ENCODE peak calls at places on chromosomes 6 and 20, in four cellular contexts. D, O, S and T are unnamed samples.

GRCh38 chr20:38433304-38433972 is 1.7 kb downstream of the SNHG17 start:
- DNase-seq in S (no peak), O (no peak), D (no peak), T (no peak)

GRCh38 chr6:117200067-117200466 is 65.3 kb upstream of the VGLL2 start:
- DNase-seq in S (no peak), O (no peak), D (no peak), T (peak)

GRCh38 chr20:57395111-57395959 is 4.1 kb downstream of the RBM38 start:
- DNase-seq in O (peak), S (no peak), D (peak), T (peak)

GRCh38 chr20:38145094-38146075 is 19.7 kb downstream of the TGM2 start:
- DNase-seq in O (no peak), S (no peak), D (peak), T (no peak)

GRCh38 chr6:12967686-12968085 is 251.1 kb downstream of the PHACTR1 start:
- DNase-seq in O (no peak), D (no peak), S (no peak), T (no peak)

GRCh38 chr6:52162940-52163908 is 23.0 kb upstream of the IL17A start:
- DNase-seq in O (no peak), D (peak), S (no peak), T (no peak)

GRCh38 chr6:73746776-73747175 is 50.8 kb downstream of the CD109 start:
- DNase-seq in S (no peak), D (peak), O (no peak), T (no peak)

GRCh38 chr6:147238164-147238563 is 33.9 kb downstream of the STXBP5 start:
- DNase-seq in D (no peak), S (no peak), O (no peak), T (no peak)

GRCh38 chr20:24778585-24779031 is 170.5 kb upstream of the CST7 start:
- DNase-seq in S (no peak), D (no peak), O (no peak), T (no peak)

GRCh38 chr20:44153636-44154043 is 33.3 kb downstream of the JPH2 start:
- DNase-seq in O (peak), S (peak), D (no peak), T (peak)

GRCh38 chr6:107495196-107495643 is 5.3 kb downstream of the SOBP start:
- DNase-seq in S (no peak), O (no peak), D (peak), T (no peak)

GRCh38 chr6:88174906-88175305 is 8.8 kb upstream of the CNR1 start:
- DNase-seq in O (no peak), S (no peak), D (no peak), T (no peak)

GRCh38 chr6:31664790-31665500 is at the start of gene GPANK1:
- DNase-seq in O (peak), D (peak), S (peak), T (peak)

GRCh38 chr20:63551068-63551467 is 2.9 kb upstream of the FNDC11 start:
- DNase-seq in S (no peak), D (no peak), O (no peak), T (no peak)

GRCh38 chr6:162123797-162124196 is 603.8 kb downstream of the PRKN start:
- DNase-seq in D (peak), O (no peak), S (no peak), T (no peak)

GRCh38 chr6:117600008-117600743 is 2.1 kb downstream of the GOPC start:
- DNase-seq in O (no peak), S (no peak), D (peak), T (no peak)

GRCh38 chr6:155273438-155273837 is 9.6 kb downstream of the CLDN20 start:
- DNase-seq in O (no peak), D (peak), S (no peak), T (no peak)

GRCh38 chr6:77565370-77565769 is 87.5 kb upstream of the MEI4 start:
- DNase-seq in O (no peak), D (no peak), S (no peak), T (no peak)

GRCh38 chr20:58407201-58407873 is 18.3 kb downstream of the VAPB start:
- DNase-seq in D (peak), O (no peak), S (no peak), T (no peak)

GRCh38 chr20:44422083-44422482 is 53.6 kb upstream of the TTPAL start:
- DNase-seq in S (no peak), D (peak), O (no peak), T (no peak)

GRCh38 chr6:81981812-81982211 is 229.3 kb upstream of the TENT5A start:
- DNase-seq in O (no peak), D (peak), S (no peak), T (no peak)

GRCh38 chr20:40991181-40991889 is 37.3 kb upstream of the TOP1 start:
- DNase-seq in O (no peak), S (peak), D (no peak), T (no peak)

GRCh38 chr6:19037607-19038006 is 650.5 kb downstream of the RNF144B start:
- DNase-seq in O (no peak), D (no peak), S (no peak), T (no peak)

GRCh38 chr6:19039287-19039686 is 652.1 kb downstream of the RNF144B start:
- DNase-seq in S (no peak), O (no peak), D (no peak), T (no peak)

GRCh38 chr6:19042452-19042851 is 655.3 kb downstream of the RNF144B start:
- DNase-seq in O (no peak), S (no peak), D (no peak), T (no peak)
- H3K27ac ChIP-seq in O (no peak), S (no peak), D (no peak), T (no peak)

DNA sequence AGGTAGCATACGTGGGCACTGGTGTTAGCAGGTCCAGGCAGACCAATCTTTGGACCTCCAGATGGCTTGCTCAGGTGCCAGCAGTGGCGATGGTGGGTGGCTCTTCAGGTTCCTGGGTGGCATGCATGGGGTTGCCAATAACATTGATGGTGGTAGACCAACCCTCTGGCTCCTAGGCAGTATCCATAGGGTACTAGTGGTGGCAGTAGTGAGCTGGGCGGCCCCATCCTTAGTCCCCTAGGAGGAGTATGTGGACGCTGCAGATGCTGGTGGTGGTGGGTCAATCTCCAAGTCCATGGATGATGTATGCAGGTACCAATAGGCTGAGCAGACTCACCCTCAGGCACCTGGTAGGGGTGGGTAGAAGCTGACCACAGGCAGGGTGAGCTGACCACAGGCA is 70.6 kb downstream of the ZC2HC1B start:
- DNase-seq in O (no peak), S (no peak), D (no peak), T (no peak)
- H3K27ac ChIP-seq in O (no peak), S (no peak), D (no peak), T (no peak)

GRCh38 chr20:53260168-53260567 is 288.0 kb downstream of the TSHZ2 start:
- DNase-seq in D (no peak), S (no peak), O (no peak), T (no peak)
- H3K27ac ChIP-seq in D (no peak), S (no peak), O (no peak), T (no peak)

GRCh38 chr6:157768304-157768703 is 54.7 kb upstream of the SNX9 start:
- DNase-seq in D (no peak), S (no peak), O (no peak), T (no peak)
- H3K27ac ChIP-seq in D (no peak), S (no peak), O (peak), T (no peak)

GRCh38 chr6:29975561-29975907 is 33.2 kb downstream of the HLA-A start:
- DNase-seq in O (no peak), D (no peak), S (no peak), T (no peak)

GRCh38 chr6:29977425-29977727 is 35.0 kb downstream of the HLA-A start:
- DNase-seq in S (no peak), O (no peak), D (no peak), T (no peak)

GRCh38 chr6:29974901-29975560 is 32.7 kb downstream of the HLA-A start:
- DNase-seq in O (no peak), S (no peak), D (no peak), T (no peak)

GRCh38 chr6:29976253-29976587 is 33.9 kb downstream of the HLA-A start:
- DNase-seq in D (no peak), O (no peak), S (no peak), T (no peak)

DNA sequence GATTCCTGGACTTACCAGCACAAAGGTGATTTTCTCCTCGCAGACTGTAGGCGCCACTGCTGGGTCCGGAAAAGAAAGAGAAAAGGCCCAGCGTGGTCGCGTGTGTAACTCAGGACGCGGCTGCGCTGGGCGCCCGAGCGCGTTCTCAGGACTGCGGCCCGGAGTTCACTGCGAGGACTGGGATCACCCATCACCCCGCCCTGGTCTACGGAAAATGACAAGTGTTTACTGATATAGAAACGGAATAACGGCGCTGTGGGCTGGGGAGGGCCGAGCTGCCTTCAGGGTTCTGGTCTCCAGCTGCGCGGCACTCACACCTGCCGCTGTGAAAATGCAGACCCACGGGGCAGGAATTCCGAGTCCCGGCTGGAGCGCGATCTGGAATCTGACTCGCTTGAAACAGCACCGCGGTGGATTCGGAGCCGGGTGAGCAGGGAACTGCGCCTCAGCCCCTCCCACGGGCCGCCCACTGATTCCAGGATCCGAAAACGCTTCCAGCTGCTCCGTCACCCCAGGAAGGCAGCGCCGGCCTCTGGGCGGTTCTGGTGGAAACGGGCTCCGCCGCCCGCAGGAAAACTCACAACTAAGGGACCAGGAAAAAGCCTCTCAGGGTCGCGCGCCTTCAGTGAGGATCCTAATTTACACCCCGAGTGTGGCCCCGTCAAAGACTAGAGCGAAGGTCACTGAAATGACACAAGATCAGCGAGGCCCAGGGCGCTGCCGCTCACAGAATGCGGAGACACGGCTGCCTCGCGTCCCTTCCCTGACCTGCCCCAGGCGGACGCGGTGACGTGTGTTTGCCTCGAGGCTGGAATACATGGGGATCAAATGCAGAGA is 34.5 kb downstream of the HLA-A start:
- DNase-seq in O (peak), D (peak), S (peak), T (peak)
- H3K27ac ChIP-seq in O (peak), D (peak), S (no peak), T (peak)

GRCh38 chr20:13006825-13007224 is 1.9 kb upstream of the SPTLC3 start:
- DNase-seq in D (peak), O (no peak), S (no peak), T (no peak)

GRCh38 chr20:13012886-13013285 is 4.1 kb downstream of the SPTLC3 start:
- DNase-seq in S (no peak), O (no peak), D (no peak), T (no peak)

GRCh38 chr20:13007596-13007995 is 1.2 kb upstream of the SPTLC3 start:
- DNase-seq in D (no peak), S (no peak), O (no peak), T (no peak)

GRCh38 chr20:13009682-13010406 is 1.1 kb downstream of the SPTLC3 start:
- DNase-seq in S (no peak), D (peak), O (peak), T (no peak)

DNA sequence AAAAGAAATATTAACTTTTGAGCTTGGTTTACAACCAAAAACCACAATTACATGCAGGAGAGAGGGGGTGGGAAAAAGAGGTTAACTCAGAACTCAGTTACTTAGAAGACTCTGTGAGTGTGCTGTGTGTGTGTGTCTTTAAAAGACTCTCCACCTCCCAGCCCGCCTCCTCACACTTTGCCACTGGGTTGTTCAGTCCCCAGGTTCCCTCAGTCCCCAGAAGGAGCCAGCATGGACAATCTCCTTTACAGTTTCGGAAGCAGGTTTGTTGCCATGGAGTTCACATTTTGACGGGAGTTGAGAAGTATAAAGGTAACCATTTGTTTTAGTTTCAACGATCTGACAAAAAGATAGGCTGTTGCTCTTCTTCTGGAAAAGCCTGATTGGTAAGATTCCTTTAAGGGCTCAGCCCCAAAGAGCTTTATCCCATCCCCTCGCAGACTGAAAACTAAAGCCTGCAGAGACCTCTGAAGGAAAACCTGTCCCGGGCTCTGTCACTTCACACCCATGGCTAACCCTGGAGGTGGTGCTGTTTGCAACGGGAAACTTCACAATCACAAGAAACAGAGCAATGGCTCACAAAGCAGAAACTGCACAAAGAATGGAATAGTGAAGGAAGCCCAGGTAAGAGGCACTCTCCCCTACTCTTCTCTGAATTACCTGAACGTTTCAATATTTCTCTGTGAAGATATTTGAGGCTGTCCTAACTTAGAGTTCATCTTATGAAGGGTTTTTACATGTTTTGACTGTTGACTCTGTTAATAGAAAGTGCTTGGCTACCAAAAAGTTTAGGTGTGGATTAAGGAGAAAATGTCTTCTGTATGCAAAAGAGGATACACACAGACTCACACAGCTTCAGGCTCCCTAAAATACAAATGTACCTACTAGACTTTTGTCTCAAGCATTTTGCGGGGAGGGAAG is at the start of gene SPTLC3:
- DNase-seq in S (no peak), D (peak), O (no peak), T (no peak)
- H3K27ac ChIP-seq in S (no peak), D (peak), O (peak), T (peak)

GRCh38 chr6:26312096-26312463 is 52.9 kb upstream of the BTN3A2 start:
- DNase-seq in S (no peak), D (no peak), O (no peak), T (no peak)

GRCh38 chr6:26311012-26311384 is 54.0 kb upstream of the BTN3A2 start:
- DNase-seq in D (peak), S (no peak), O (no peak), T (no peak)

GRCh38 chr6:26307830-26308229 is 57.2 kb upstream of the BTN3A2 start:
- DNase-seq in O (no peak), D (no peak), S (no peak), T (no peak)

GRCh38 chr6:26311385-26312095 is 53.5 kb upstream of the BTN3A2 start:
- DNase-seq in S (no peak), D (peak), O (no peak), T (peak)

DNA sequence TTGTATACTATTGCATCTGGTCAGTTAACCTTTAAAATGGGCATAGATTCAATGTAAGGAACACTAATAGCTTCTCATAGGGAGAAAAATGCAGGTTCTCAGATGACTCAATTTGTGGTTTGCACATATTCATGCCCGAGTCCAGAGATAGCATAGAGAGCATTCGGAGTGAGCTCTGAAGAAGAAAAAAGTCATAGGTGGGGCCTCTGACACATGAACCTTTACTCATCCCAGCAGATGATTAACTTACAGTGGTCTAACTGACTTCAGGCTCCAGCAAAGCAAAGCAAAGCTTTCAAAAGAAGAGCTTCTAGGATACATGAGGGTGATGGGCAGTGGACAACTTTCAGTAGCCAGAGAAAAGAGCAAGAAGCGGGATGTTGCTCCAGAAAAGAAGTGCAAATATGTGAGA is 55.3 kb upstream of the BTN3A2 start:
- DNase-seq in O (no peak), S (no peak), D (peak), T (no peak)
- H3K27ac ChIP-seq in O (no peak), S (no peak), D (peak), T (no peak)

GRCh38 chr6:90368001-90368400 is 71.4 kb upstream of the BACH2 start:
- DNase-seq in S (no peak), O (no peak), D (no peak), T (no peak)

GRCh38 chr6:90370493-90370959 is 73.9 kb upstream of the BACH2 start:
- DNase-seq in D (no peak), S (no peak), O (no peak), T (no peak)

GRCh38 chr6:90369024-90369519 is 72.4 kb upstream of the BACH2 start:
- DNase-seq in D (peak), O (peak), S (no peak), T (peak)

GRCh38 chr6:90368601-90369000 is 72.0 kb upstream of the BACH2 start:
- DNase-seq in D (peak), S (no peak), O (no peak), T (no peak)

DNA sequence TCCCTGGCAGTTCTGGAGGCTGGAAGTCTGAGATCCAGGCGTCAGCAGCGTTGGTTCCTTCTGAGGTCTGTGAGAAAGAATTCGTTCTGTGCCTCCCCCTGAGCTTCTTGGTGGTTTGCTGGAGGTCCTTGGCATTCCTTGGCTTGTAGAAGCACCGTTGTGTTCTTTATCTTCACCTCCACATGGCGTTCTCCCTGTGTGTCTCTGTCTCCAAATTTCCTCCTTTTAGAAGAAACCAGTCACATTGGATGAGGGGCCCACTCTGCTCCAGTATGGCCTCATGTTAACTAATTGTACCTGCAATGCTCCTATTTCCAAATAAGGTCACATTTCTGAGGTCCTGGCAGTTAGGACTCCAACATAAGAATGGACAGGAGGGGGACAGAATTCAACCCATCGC is 73.0 kb upstream of the BACH2 start:
- DNase-seq in O (no peak), D (no peak), S (no peak), T (no peak)
- H3K27ac ChIP-seq in O (peak), D (peak), S (no peak), T (peak)

GRCh38 chr6:111502154-111502553 is 19.1 kb upstream of the REV3L start:
- DNase-seq in O (no peak), S (no peak), D (no peak), T (no peak)
- H3K27ac ChIP-seq in O (no peak), S (no peak), D (no peak), T (no peak)